ENCODE peak calls at places on chromosomes 7 and 10, in four cellular contexts. H, T, W and Z are unnamed samples.
A peak's percentile ranks its signal among the peaks of the same experiment; 100 is the strongest.

GRCh38 chr10:34967411-34967880 is 122.7 kb downstream of the CUL2 start:
- DNase-seq in T (no peak), H (peak; percentile 93), W (no peak), Z (no peak)

GRCh38 chr7:66250711-66251110 is 45.6 kb downstream of the TPST1 start:
- DNase-seq in W (peak; percentile 99), H (no peak), T (no peak), Z (no peak)

GRCh38 chr10:60573342-60573741 is 183.7 kb upstream of the ANK3 start:
- DNase-seq in H (no peak), W (no peak), T (no peak), Z (no peak)

GRCh38 chr7:33503014-33503413 is 373.6 kb downstream of the BBS9 start:
- DNase-seq in T (no peak), W (no peak), H (no peak), Z (no peak)

GRCh38 chr7:29045258-29046095 is 87.3 kb upstream of the TRIL start:
- DNase-seq in T (no peak), H (no peak), W (no peak), Z (no peak)

GRCh38 chr10:91975438-91975837 is 51.9 kb downstream of the BTAF1 start:
- DNase-seq in W (peak; percentile 6), H (no peak), T (no peak), Z (no peak)

GRCh38 chr10:103080891-103081581 is 112.0 kb downstream of the NT5C2 start:
- DNase-seq in T (no peak), W (peak; percentile 44), H (no peak), Z (peak; percentile 13)

GRCh38 chr7:26863504-26864308 is 684 bp downstream of the SKAP2 start:
- DNase-seq in W (peak; percentile 72), T (no peak), H (no peak), Z (no peak)

GRCh38 chr10:131960631-131961046 is 21.1 kb downstream of the BNIP3 start:
- DNase-seq in T (no peak), H (no peak), W (no peak), Z (no peak)

GRCh38 chr7:36045275-36045674 is 107.8 kb upstream of the EEPD1 start:
- DNase-seq in W (no peak), T (no peak), H (no peak), Z (no peak)

GRCh38 chr7:107381453-107381852 is 88.4 kb upstream of the GPR22 start:
- DNase-seq in T (no peak), H (no peak), W (no peak), Z (no peak)

GRCh38 chr7:38615665-38616064 is 15.5 kb downstream of the AMPH start:
- DNase-seq in W (no peak), T (no peak), H (no peak), Z (no peak)

GRCh38 chr7:42065942-42066341 is 171.1 kb downstream of the GLI3 start:
- DNase-seq in T (no peak), W (no peak), H (no peak), Z (no peak)

GRCh38 chr7:7799138-7799537 is 80.7 kb upstream of the RPA3 start:
- DNase-seq in W (no peak), T (no peak), H (no peak), Z (no peak)

GRCh38 chr7:19069842-19070241 is 47.6 kb downstream of the TWIST1 start:
- DNase-seq in T (no peak), W (peak; percentile 4), H (no peak), Z (no peak)

GRCh38 chr7:46321556-46322205 is 400.6 kb upstream of the IGFBP3 start:
- DNase-seq in W (no peak), H (no peak), T (no peak), Z (no peak)

GRCh38 chr7:101746311-101746710 is 71.1 kb upstream of the CUX1 start:
- DNase-seq in W (no peak), T (no peak), H (no peak), Z (no peak)

GRCh38 chr10:6269953-6270867 is 67.5 kb downstream of the PFKFB3 start:
- DNase-seq in W (peak; percentile 90), H (no peak), T (no peak), Z (no peak)

GRCh38 chr7:149878523-149878921 is 4.8 kb downstream of the ATP6V0E2 start:
- DNase-seq in H (no peak), T (peak; percentile 15), W (no peak), Z (no peak)

GRCh38 chr7:150946826-150947750 is 31.0 kb downstream of the KCNH2 start:
- DNase-seq in T (peak; percentile 29), H (no peak), W (no peak), Z (no peak)

GRCh38 chr10:27426948-27427467 is 77.1 kb upstream of the RAB18 start:
- DNase-seq in W (peak; percentile 20), T (no peak), H (no peak), Z (no peak)

GRCh38 chr7:5643280-5643679 is 138.2 kb downstream of the RNF216 start:
- DNase-seq in W (peak; percentile 55), T (peak; percentile 63), H (no peak), Z (no peak)

GRCh38 chr10:93438796-93439253 is 43.3 kb downstream of the MYOF start:
- DNase-seq in T (peak; percentile 89), H (peak; percentile 92), W (peak; percentile 91), Z (peak; percentile 54)

GRCh38 chr7:1981201-1981877 is 251.4 kb downstream of the MAD1L1 start:
- DNase-seq in W (no peak), H (no peak), T (no peak), Z (no peak)

GRCh38 chr7:95843286-95843685 is 70.9 kb downstream of the DYNC1I1 start:
- DNase-seq in T (no peak), W (no peak), H (no peak), Z (no peak)

GRCh38 chr7:14720792-14721191 is 181.8 kb downstream of the DGKB start:
- DNase-seq in T (no peak), H (no peak), W (no peak), Z (no peak)

GRCh38 chr7:144256112-144256511 is 8.5 kb downstream of the OR2A7 start:
- DNase-seq in W (peak; percentile 14), T (peak; percentile 39), H (no peak), Z (peak; percentile 13)

GRCh38 chr7:149724661-149725425 is 48.5 kb downstream of the ZNF467 start:
- DNase-seq in W (no peak), H (no peak), T (peak; percentile 14), Z (no peak)

GRCh38 chr7:16747095-16747494 is 6.5 kb upstream of the TSPAN13 start:
- DNase-seq in H (no peak), W (no peak), T (no peak), Z (no peak)

GRCh38 chr10:114068054-114068707 is 24.5 kb downstream of the ADRB1 start:
- DNase-seq in T (no peak), H (peak; percentile 69), W (peak; percentile 90), Z (no peak)

GRCh38 chr10:45375101-45375500 is 1.1 kb downstream of the ALOX5 start:
- DNase-seq in W (no peak), T (no peak), H (no peak), Z (no peak)

GRCh38 chr7:93178213-93178612 is 30.0 kb upstream of the SAMD9L start:
- DNase-seq in H (no peak), W (no peak), T (no peak), Z (no peak)
- TF ChIP-seq CTCF in H (no peak), W (peak; percentile 34), T (peak; percentile 23), Z (no peak)

DNA sequence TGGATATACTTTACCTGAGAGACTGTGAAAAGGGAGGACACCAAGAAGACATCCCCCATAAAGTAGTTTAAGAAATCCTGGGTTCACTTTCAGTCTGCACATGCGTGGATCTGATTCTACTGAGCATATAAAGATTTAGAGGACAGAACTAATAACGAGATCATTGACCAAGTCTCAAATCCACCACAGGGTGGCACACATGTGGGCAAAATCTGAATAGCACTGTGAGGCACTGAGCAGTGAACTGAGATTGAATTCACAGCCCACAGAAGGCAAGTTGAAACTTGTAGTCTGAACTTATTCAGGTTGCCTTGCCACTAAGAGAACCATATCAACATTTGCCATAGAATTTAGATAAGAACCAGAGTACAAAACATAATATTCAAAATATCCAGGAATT is 818.6 kb downstream of the GRID1 start:
- DNase-seq in W (peak; percentile 76), T (no peak), H (peak; percentile 35), Z (peak; percentile 59)
- TF ChIP-seq CTCF in W (peak; percentile 74), T (peak; percentile 59), H (no peak), Z (no peak)

GRCh38 chr7:106085015-106085414 is 27.1 kb downstream of the SYPL1 start:
- DNase-seq in H (no peak), W (no peak), T (no peak), Z (no peak)
- TF ChIP-seq CTCF in H (no peak), W (no peak), T (no peak), Z (no peak)

GRCh38 chr7:157253850-157254249 is 83.0 kb upstream of the DNAJB6 start:
- DNase-seq in T (no peak), W (no peak), H (peak; percentile 84), Z (no peak)
- TF ChIP-seq CTCF in T (no peak), W (no peak), H (no peak), Z (no peak)